ENCODE peak calls at places on chromosomes 16 and 17, in six cellular contexts. T is esophagus muscularis mucosa, W is suprapubic skin, Q is HFFc6, X is neural crest cell, H is astrocyte of the spinal cord. L is an unnamed sample.

GRCh38 chr17:55513885-55514590 is 2.8 kb upstream of the SMIM36 start:
- DNase-seq in T (peak), W (peak), Q (peak), X (peak), H (peak), L (peak)

GRCh38 chr17:75848523-75849303 is 4.5 kb upstream of the UNC13D start:
- DNase-seq in T (no peak), W (peak), Q (peak), X (peak), H (peak), L (peak)

GRCh38 chr16:84874004-84874435 is 54.2 kb downstream of the CRISPLD2 start:
- DNase-seq in T (no peak), W (no peak), Q (no peak), X (no peak), H (no peak), L (no peak)

GRCh38 chr16:88532434-88533241 is 37.6 kb upstream of the ZC3H18 start:
- DNase-seq in T (no peak), W (no peak), Q (no peak), X (no peak), H (no peak), L (no peak)

GRCh38 chr17:8681175-8681949 is 50.8 kb upstream of the MYH10 start:
- DNase-seq in T (no peak), W (no peak), Q (peak), X (no peak), H (peak), L (no peak)

GRCh38 chr17:29572691-29573557 is 4.4 kb downstream of the TP53I13 start:
- DNase-seq in T (no peak), W (peak), Q (peak), X (peak), H (peak), L (peak)

GRCh38 chr16:14501331-14502255 is 128.5 kb downstream of the PARN start:
- DNase-seq in T (peak), W (peak), Q (peak), X (no peak), H (peak), L (peak)

GRCh38 chr17:1562178-1562643 is 381 bp downstream of the PITPNA start:
- DNase-seq in T (no peak), W (no peak), Q (peak), X (peak), H (peak), L (no peak)

GRCh38 chr16:13521356-13521755 is 398.6 kb upstream of the ERCC4 start:
- DNase-seq in T (no peak), W (no peak), Q (no peak), X (no peak), H (no peak), L (no peak)

GRCh38 chr17:30970757-30971567 is at the start of gene RNF135:
- DNase-seq in T (peak), W (peak), Q (peak), X (peak), H (peak), L (peak)
- TF ChIP-seq CTCF in T (peak), W (peak), Q (peak), X (peak), H (peak), L (peak)

GRCh38 chr17:6648181-6648580 is 3.2 kb downstream of the MED31 start:
- DNase-seq in T (no peak), W (no peak), Q (peak), X (no peak), H (no peak), L (no peak)
- TF ChIP-seq CTCF in T (no peak), W (no peak), Q (peak), X (no peak), H (peak), L (no peak)

GRCh38 chr17:44581868-44582267 is 24.6 kb downstream of the FZD2 start:
- DNase-seq in T (no peak), W (no peak), Q (no peak), X (no peak), H (no peak), L (no peak)
- TF ChIP-seq CTCF in T (no peak), W (no peak), Q (peak), X (peak), H (peak), L (no peak)

DNA sequence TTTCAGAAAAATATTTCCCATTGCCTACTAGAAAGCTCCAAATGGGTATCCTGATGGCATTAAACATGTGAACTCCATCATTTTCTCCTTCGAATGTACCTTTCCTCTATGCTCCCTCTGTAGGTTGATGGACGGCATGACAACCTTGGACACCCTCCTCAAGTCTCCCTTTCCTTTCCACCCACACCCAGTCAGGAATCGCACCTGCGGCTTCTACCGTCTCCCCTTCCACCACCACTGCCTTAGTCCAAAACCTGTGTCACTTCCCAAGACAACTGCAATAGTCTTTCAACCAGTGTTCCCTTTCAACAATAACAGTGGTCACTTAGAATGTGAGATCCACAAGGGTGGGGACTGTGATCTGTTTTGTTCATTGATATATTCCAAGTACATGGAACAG is 233.1 kb upstream of the AXIN2 start:
- DNase-seq in T (no peak), W (no peak), Q (peak), X (no peak), H (peak), L (peak)
- TF ChIP-seq CTCF in T (peak), W (peak), Q (peak), X (peak), H (peak), L (peak)

GRCh38 chr17:59893617-59894100 is 738 bp downstream of the RPS6KB1 start:
- DNase-seq in T (no peak), W (no peak), Q (peak), X (no peak), H (peak), L (peak)
- TF ChIP-seq CTCF in T (no peak), W (no peak), Q (no peak), X (peak), H (peak), L (no peak)

DNA sequence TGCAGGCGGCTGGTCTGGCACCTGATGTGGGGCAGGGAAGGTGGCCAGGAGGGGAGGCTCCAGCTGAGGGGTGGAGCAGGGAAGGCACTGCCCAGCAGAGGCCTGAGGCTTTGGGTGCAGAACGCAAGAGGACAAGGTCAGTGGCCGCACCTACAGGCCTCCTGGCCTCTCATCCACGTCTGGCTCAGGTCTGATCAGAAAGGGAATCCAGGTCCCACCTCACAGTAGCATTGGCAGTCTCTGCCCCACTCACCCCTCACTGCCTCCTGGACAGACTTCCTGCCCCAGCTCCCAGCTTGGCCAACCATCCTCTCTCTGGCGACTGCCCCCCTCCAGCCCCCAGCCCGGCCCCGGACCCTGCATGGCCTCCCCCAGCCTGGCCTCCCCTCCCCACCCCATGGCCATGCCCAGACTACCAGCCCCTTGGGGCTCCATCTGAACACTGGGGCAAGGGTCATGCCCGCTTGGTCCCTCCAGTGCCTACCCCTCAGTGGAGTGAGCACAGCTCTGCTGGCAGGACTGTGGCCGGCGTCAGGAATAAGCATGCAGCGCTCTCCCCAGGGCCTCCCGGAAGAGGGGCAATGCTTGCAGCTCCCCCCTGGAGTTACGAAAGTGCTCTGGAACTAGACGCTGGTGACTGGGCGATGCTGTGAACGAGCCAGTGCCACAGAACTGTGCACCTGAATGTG is 4.6 kb downstream of the UTS2R start:
- DNase-seq in T (no peak), W (no peak), Q (no peak), X (no peak), H (no peak), L (no peak)
- TF ChIP-seq CTCF in T (no peak), W (no peak), Q (no peak), X (no peak), H (no peak), L (no peak)

DNA sequence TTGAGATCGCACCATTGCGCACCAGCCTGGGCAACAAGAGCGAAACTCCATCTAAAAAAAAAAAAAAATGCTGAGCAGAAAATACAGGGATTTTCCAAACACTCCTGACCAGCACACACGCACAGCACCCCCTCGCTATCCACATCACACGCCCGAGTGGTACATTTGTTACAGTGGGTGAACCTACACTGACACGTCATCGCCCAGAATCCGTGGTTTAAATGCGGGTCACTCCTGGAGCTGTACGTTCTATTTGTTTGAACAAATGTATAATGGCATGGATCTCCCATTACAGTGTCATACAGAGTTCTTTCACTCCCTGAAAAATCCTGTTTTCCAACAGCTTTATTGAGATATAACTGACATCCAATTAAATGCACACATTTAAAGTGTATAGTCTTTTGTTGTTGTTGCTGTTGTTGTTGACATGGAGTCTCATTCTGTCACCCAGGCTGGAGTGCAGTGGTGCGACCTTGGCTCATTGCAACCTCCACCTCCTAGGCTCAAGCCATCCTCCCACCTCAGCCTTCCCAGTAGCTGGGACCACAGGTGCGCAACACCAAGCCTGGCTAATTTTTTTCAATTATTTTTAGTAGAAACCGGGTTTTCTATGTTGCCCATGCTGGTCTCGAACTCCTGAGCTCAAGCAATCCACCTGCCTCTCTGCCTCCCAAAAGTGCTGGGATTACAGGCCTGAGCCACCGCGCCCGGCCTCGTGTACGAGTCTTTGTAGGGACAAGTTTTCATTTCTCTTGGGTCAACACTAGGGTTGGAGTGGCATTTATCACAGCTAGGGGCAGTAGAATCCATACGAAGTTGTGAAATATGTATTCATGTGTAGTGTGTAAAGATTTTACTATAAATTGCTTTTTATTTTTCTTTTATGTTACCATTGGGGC is 4.4 kb upstream of the CARHSP1 start:
- DNase-seq in T (no peak), W (no peak), Q (no peak), X (no peak), H (no peak), L (no peak)
- TF ChIP-seq CTCF in T (no peak), W (no peak), Q (peak), X (peak), H (peak), L (peak)

GRCh38 chr16:78022347-78022746 is at the start of gene CLEC3A:
- DNase-seq in T (no peak), W (no peak), Q (no peak), X (no peak), H (no peak), L (no peak)
- TF ChIP-seq CTCF in T (no peak), W (no peak), Q (no peak), X (no peak), H (no peak), L (no peak)

DNA sequence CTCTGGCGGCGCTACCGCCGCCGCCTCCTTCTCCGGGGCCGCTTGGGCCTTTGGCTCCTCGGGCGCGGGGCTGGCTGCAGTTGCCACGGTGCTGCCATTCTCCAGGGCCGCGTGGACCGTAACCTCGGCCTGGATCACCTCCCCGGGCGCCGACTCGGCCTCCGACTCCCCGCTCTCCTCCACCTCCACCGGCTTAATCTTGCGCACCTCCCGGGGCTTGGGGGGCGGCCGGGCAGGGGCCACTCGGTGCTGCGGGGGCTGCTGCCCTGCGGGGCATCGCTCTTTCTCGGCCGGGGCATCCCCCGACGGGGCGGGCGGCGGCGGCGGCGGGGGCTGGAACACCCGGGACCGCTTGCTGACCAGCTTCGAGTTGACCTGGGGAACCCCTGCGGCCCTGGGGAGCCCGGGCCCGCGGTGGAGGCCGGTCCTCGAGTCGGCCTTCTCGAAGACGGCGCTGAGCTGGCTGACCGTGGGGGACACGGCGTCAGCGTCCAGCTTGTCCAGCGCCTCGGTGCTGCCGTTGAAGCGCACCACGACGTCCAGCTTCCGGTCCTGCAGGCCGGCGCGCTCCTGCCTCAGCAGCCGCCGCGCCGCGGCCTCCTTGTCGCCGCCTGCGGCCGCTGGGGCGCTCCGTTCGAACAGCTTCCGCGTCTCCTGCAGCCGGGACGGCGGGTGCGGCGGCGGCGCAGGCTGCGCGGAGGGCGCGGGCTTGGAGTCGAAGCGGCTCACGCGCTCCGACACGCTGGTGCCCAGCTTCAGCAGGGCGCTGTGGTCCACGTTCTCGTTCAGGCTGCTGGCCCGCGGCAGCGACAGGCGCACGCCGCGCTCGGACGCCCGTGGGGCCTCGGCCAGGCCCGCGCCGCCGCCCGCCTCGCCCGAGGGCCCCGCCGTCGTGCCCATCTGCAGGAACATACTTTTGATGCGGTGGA is 788 bp downstream of the PPP1R9B start:
- DNase-seq in T (no peak), W (no peak), Q (no peak), X (peak), H (no peak), L (peak)
- TF ChIP-seq CTCF in T (no peak), W (peak), Q (peak), X (peak), H (no peak), L (no peak)

DNA sequence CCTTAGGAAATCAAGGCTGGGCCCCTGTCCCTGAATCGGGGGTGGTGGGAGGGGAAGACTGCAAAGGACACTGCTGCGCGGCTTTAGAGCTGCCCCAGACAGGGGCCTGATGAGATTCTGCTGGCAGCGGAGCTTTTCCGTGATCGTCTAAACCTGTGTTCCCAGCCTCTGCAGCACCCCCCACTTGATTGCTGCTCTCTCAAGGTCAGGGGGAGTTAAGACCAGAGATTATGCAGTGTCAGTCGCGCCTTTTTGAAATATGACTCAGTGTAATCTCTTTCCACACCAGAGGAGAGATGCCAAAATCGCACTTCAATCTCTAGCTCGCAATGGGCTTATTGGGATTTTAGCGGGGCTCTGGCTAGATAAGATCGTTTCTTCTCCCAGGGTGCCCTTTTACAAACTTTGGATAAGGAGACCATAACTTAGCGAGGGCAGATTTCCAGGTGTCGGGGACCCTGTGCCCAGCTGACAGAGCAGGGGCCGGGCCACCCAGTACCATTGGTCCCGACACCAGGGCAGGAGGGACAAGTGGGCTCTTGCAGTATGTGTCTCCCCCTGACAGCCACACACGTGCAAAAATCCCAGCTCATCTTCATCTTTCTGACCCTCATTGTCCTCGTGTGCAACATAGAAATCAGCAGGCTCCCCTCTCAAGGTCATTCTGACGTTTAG is 87.0 kb downstream of the IRX3 start:
- DNase-seq in T (no peak), W (no peak), Q (no peak), X (no peak), H (no peak), L (no peak)
- TF ChIP-seq CTCF in T (no peak), W (no peak), Q (no peak), X (no peak), H (no peak), L (no peak)

L was measured in endothelial cell.